ENCODE peak calls at places on chromosomes 16 and 17, in four cellular contexts. One of them, this sample, is unnamed.

GRCh38 chr17:66841744-66842143 is 6.8 kb downstream of the CACNG5 start:
- DNase-seq in HepG2: no peak
- DNase-seq in K562: no peak
- DNase-seq in GM12878: no peak
- DNase-seq in this sample: no peak

GRCh38 chr17:74417178-74418045 is 14.5 kb upstream of the GPRC5C start:
- DNase-seq in HepG2: peak; percentile 89
- DNase-seq in K562: no peak
- DNase-seq in GM12878: peak; percentile 56
- DNase-seq in this sample: no peak

GRCh38 chr17:41792835-41793748 is 6.6 kb upstream of the JUP start:
- DNase-seq in HepG2: peak; percentile 68
- DNase-seq in K562: peak; percentile 77
- DNase-seq in GM12878: no peak
- DNase-seq in this sample: no peak

GRCh38 chr17:44633998-44634397 is 22.3 kb upstream of the MEIOC start:
- DNase-seq in HepG2: no peak
- DNase-seq in K562: no peak
- DNase-seq in GM12878: no peak
- DNase-seq in this sample: no peak

GRCh38 chr16:12907670-12908233 is 6.4 kb downstream of the SHISA9 start:
- DNase-seq in HepG2: peak; percentile 22
- DNase-seq in K562: peak; percentile 24
- DNase-seq in GM12878: no peak
- DNase-seq in this sample: no peak

GRCh38 chr17:51045616-51046526 is 74.8 kb downstream of the SPAG9 start:
- DNase-seq in HepG2: peak; percentile 67
- DNase-seq in K562: no peak
- DNase-seq in GM12878: no peak
- DNase-seq in this sample: no peak

GRCh38 chr17:76398523-76399174 is 14.2 kb downstream of the SPHK1 start:
- DNase-seq in HepG2: no peak
- DNase-seq in K562: no peak
- DNase-seq in GM12878: no peak
- DNase-seq in this sample: no peak

GRCh38 chr16:83389751-83390150 is 418.0 kb upstream of the HSBP1 start:
- DNase-seq in HepG2: no peak
- DNase-seq in K562: no peak
- DNase-seq in GM12878: no peak
- DNase-seq in this sample: no peak

DNA sequence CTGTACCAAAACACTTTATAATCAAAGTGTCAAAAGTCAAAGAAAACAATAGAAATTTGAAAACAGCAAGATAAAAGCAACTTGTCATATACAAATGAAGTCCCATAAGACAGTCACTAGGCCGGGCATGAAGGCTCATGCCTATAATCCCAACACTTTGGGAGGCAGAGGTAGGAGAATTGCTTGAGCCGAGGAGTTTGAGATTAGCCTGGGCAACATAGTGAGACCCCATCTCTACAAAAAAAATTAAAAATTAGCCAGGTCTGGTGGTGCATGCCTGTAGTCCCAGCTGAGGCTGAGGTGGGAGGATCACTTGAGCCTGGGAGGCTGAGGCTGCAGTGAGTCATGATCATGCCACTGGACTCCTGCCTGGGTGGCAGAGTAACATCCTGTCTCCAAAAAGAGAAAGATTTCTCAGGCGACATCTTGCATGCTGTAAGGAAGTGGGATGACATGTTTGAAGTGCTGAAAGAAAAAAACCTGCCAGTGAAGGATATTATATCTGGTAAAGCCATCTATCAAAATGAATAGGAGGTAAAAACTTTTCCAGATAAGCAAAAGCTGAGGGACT is 98.7 kb upstream of the NACA2 start:
- DNase-seq in HepG2: no peak
- DNase-seq in K562: no peak
- DNase-seq in GM12878: no peak
- DNase-seq in this sample: no peak
- TF ChIP-seq KDM1A in HepG2: no peak
- TF ChIP-seq KDM1A in K562: no peak
- TF ChIP-seq KDM1A in GM12878: no peak
- TF ChIP-seq KDM1A in this sample: no peak

GRCh38 chr17:27180322-27180721 is 113.6 kb upstream of the WSB1 start:
- DNase-seq in HepG2: no peak
- DNase-seq in K562: no peak
- DNase-seq in GM12878: no peak
- DNase-seq in this sample: no peak
- TF ChIP-seq EZH2 in HepG2: no peak
- TF ChIP-seq EZH2 in K562: no peak
- TF ChIP-seq EZH2 in GM12878: no peak
- TF ChIP-seq EZH2 in this sample: no peak

GRCh38 chr17:81033535-81034167 is 1.3 kb upstream of the BAIAP2 start:
- DNase-seq in HepG2: peak; percentile 44
- DNase-seq in K562: no peak
- DNase-seq in GM12878: no peak
- DNase-seq in this sample: no peak
- TF ChIP-seq KDM1A in HepG2: no peak
- TF ChIP-seq KDM1A in K562: no peak
- TF ChIP-seq KDM1A in GM12878: no peak
- TF ChIP-seq KDM1A in this sample: no peak

GRCh38 chr17:78431692-78431958 is 53.2 kb downstream of the PGS1 start:
- DNase-seq in HepG2: no peak
- DNase-seq in K562: no peak
- DNase-seq in GM12878: no peak
- DNase-seq in this sample: no peak

GRCh38 chr17:78430892-78431691 is 52.6 kb downstream of the PGS1 start:
- DNase-seq in HepG2: no peak
- DNase-seq in K562: no peak
- DNase-seq in GM12878: no peak
- DNase-seq in this sample: no peak

GRCh38 chr17:78432929-78433727 is 54.7 kb downstream of the PGS1 start:
- DNase-seq in HepG2: peak; percentile 62
- DNase-seq in K562: no peak
- DNase-seq in GM12878: no peak
- DNase-seq in this sample: no peak

GRCh38 chr17:78433780-78434335 is 55.4 kb downstream of the PGS1 start:
- DNase-seq in HepG2: no peak
- DNase-seq in K562: no peak
- DNase-seq in GM12878: no peak
- DNase-seq in this sample: no peak

GRCh38 chr17:78432226-78432894 is 53.9 kb downstream of the PGS1 start:
- DNase-seq in HepG2: no peak
- DNase-seq in K562: no peak
- DNase-seq in GM12878: no peak
- DNase-seq in this sample: no peak
- TF ChIP-seq EZH2 in HepG2: no peak
- TF ChIP-seq EZH2 in K562: no peak
- TF ChIP-seq EZH2 in GM12878: no peak
- TF ChIP-seq EZH2 in this sample: no peak

GRCh38 chr17:71084838-71085237 is 915.5 kb downstream of the KCNJ2 start:
- DNase-seq in HepG2: no peak
- DNase-seq in K562: no peak
- DNase-seq in GM12878: no peak
- DNase-seq in this sample: no peak

GRCh38 chr17:71085238-71086033 is 916.1 kb downstream of the KCNJ2 start:
- DNase-seq in HepG2: peak; percentile 48
- DNase-seq in K562: no peak
- DNase-seq in GM12878: no peak
- DNase-seq in this sample: peak; percentile 69

GRCh38 chr17:71081666-71082065 is 912.3 kb downstream of the KCNJ2 start:
- DNase-seq in HepG2: no peak
- DNase-seq in K562: no peak
- DNase-seq in GM12878: no peak
- DNase-seq in this sample: no peak

GRCh38 chr17:71080937-71081336 is 911.6 kb downstream of the KCNJ2 start:
- DNase-seq in HepG2: no peak
- DNase-seq in K562: no peak
- DNase-seq in GM12878: no peak
- DNase-seq in this sample: no peak

DNA sequence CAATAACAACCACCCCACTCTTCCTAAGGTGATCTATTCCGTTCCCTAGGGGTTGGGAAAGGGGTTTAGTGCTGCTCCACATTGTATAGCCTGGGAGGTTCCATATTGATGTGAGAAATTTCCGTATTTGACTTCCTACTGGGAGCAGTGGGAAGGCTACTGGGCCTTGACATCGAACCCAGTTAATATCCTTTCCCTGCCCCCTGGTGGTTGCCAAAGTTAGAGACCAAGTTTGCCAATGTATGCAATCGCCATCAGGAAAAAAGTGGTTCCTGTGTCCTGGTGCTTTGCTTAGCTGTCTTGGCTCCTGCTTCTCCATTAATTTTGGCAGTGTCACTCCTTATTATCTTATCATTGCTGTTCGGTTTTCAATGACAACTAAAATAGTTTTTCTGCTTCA is 914.9 kb downstream of the KCNJ2 start:
- DNase-seq in HepG2: peak; percentile 26
- DNase-seq in K562: peak; percentile 5
- DNase-seq in GM12878: no peak
- DNase-seq in this sample: peak; percentile 73
- TF ChIP-seq KDM1A in HepG2: no peak
- TF ChIP-seq KDM1A in K562: no peak
- TF ChIP-seq KDM1A in GM12878: no peak
- TF ChIP-seq KDM1A in this sample: no peak

GRCh38 chr17:7254511-7254910 is 2.5 kb downstream of the ELP5 start:
- DNase-seq in HepG2: no peak
- DNase-seq in K562: no peak
- DNase-seq in GM12878: no peak
- DNase-seq in this sample: no peak

GRCh38 chr17:7253082-7253481 is 1.1 kb downstream of the ELP5 start:
- DNase-seq in HepG2: no peak
- DNase-seq in K562: no peak
- DNase-seq in GM12878: no peak
- DNase-seq in this sample: no peak

GRCh38 chr17:7251330-7252175 is at the start of gene CTDNEP1:
- DNase-seq in HepG2: peak; percentile 99
- DNase-seq in K562: peak; percentile 92
- DNase-seq in GM12878: peak; percentile 98
- DNase-seq in this sample: peak; percentile 96

GRCh38 chr17:7250655-7251329 is 742 bp downstream of the CTDNEP1 start:
- DNase-seq in HepG2: no peak
- DNase-seq in K562: no peak
- DNase-seq in GM12878: no peak
- DNase-seq in this sample: no peak

GRCh38 chr17:7252176-7253043 is at the start of gene ELP5:
- DNase-seq in HepG2: peak; percentile 94
- DNase-seq in K562: peak; percentile 84
- DNase-seq in GM12878: peak; percentile 82
- DNase-seq in this sample: peak; percentile 97
- TF ChIP-seq EZH2 in HepG2: no peak
- TF ChIP-seq EZH2 in K562: no peak
- TF ChIP-seq EZH2 in GM12878: no peak
- TF ChIP-seq EZH2 in this sample: no peak

GRCh38 chr17:4735825-4736651 is 3.6 kb upstream of the ZMYND15 start:
- DNase-seq in HepG2: no peak
- DNase-seq in K562: no peak
- DNase-seq in GM12878: no peak
- DNase-seq in this sample: no peak
- TF ChIP-seq KDM1A in HepG2: no peak
- TF ChIP-seq KDM1A in K562: no peak
- TF ChIP-seq KDM1A in GM12878: no peak
- TF ChIP-seq KDM1A in this sample: no peak